ENCODE peak calls at places on chromosomes 2 and 18, in six cellular contexts. O is A549; N is CD8-positive, alpha-beta T cell; Y is cardiac fibroblast; W is GM12865; T is fibroblast of lung. Z is an unnamed sample.

GRCh38 chr2:33373986-33374385 is 102.5 kb upstream of the RASGRP3 start:
- DNase-seq in O (no peak), N (no peak), Y (peak), W (no peak), T (peak), Z (peak)

GRCh38 chr2:3635171-3636008 is 22.6 kb upstream of the ALLC start:
- DNase-seq in O (no peak), N (no peak), Y (no peak), W (no peak), T (no peak), Z (no peak)

GRCh38 chr2:97745474-97746172 is 32.2 kb downstream of the ZAP70 start:
- DNase-seq in O (no peak), N (peak), Y (no peak), W (peak), T (no peak), Z (no peak)

GRCh38 chr2:228181098-228182019 is at the start of gene SPHKAP:
- DNase-seq in O (no peak), N (no peak), Y (no peak), W (no peak), T (peak), Z (no peak)

GRCh38 chr18:13284330-13285027 is 65.9 kb downstream of the LDLRAD4 start:
- DNase-seq in O (no peak), N (no peak), Y (no peak), W (peak), T (no peak), Z (no peak)

GRCh38 chr2:29065479-29065847 is 8.9 kb downstream of the PCARE start:
- DNase-seq in O (no peak), N (no peak), Y (no peak), W (no peak), T (no peak), Z (no peak)

GRCh38 chr18:11387880-11388279 is 221.5 kb upstream of the SLC35G4 start:
- DNase-seq in O (peak), N (no peak), Y (peak), W (peak), T (peak), Z (peak)

GRCh38 chr2:38522754-38523349 is 79.9 kb downstream of the HNRNPLL start:
- DNase-seq in O (no peak), N (no peak), Y (no peak), W (no peak), T (no peak), Z (no peak)

GRCh38 chr2:147610491-147611050 is 234.3 kb upstream of the ACVR2A start:
- DNase-seq in O (no peak), N (no peak), Y (no peak), W (no peak), T (no peak), Z (no peak)

GRCh38 chr18:25189391-25190185 is 162.4 kb downstream of the ZNF521 start:
- DNase-seq in O (no peak), N (no peak), Y (no peak), W (no peak), T (no peak), Z (no peak)

GRCh38 chr18:21991081-21991534 is 178.3 kb upstream of the GATA6 start:
- DNase-seq in O (no peak), N (no peak), Y (no peak), W (no peak), T (no peak), Z (no peak)

GRCh38 chr18:42053188-42053781 is 98.3 kb downstream of the PIK3C3 start:
- DNase-seq in O (no peak), N (peak), Y (peak), W (peak), T (peak), Z (peak)

GRCh38 chr2:51638811-51639210 is 606.9 kb upstream of the NRXN1 start:
- DNase-seq in O (no peak), N (no peak), Y (no peak), W (no peak), T (peak), Z (no peak)

GRCh38 chr2:202049840-202050239 is 16.2 kb downstream of the FZD7 start:
- DNase-seq in O (no peak), N (no peak), Y (no peak), W (no peak), T (no peak), Z (no peak)

GRCh38 chr2:1603059-1603458 is 141.3 kb downstream of the PXDN start:
- DNase-seq in O (no peak), N (no peak), Y (no peak), W (no peak), T (no peak), Z (no peak)

GRCh38 chr2:179460530-179460929 is 195.9 kb upstream of the SESTD1 start:
- DNase-seq in O (no peak), N (no peak), Y (peak), W (no peak), T (peak), Z (peak)

GRCh38 chr18:3947383-3947782 is 497.4 kb downstream of the TGIF1 start:
- DNase-seq in O (no peak), N (no peak), Y (no peak), W (no peak), T (no peak), Z (no peak)

GRCh38 chr2:199869653-199870052 is 18.7 kb upstream of the FTCDNL1 start:
- DNase-seq in O (no peak), N (no peak), Y (no peak), W (no peak), T (no peak), Z (no peak)

GRCh38 chr2:170180031-170180566 is 2.2 kb downstream of the MYO3B start:
- DNase-seq in O (no peak), N (no peak), Y (no peak), W (peak), T (no peak), Z (no peak)

GRCh38 chr2:226466589-226466988 is 333.0 kb downstream of the IRS1 start:
- DNase-seq in O (no peak), N (no peak), Y (no peak), W (no peak), T (no peak), Z (no peak)

GRCh38 chr2:98269274-98269673 is 77.0 kb upstream of the CNGA3 start:
- DNase-seq in O (peak), N (no peak), Y (peak), W (peak), T (peak), Z (peak)

GRCh38 chr2:212797484-212798205 is 259.0 kb upstream of the ERBB4 start:
- DNase-seq in O (no peak), N (no peak), Y (peak), W (no peak), T (peak), Z (no peak)

GRCh38 chr2:158179660-158180059 is 78.0 kb downstream of the UPP2 start:
- DNase-seq in O (no peak), N (no peak), Y (peak), W (peak), T (peak), Z (peak)

GRCh38 chr2:117856415-117857210 is 42.1 kb downstream of the DDX18 start:
- DNase-seq in O (peak), N (no peak), Y (peak), W (no peak), T (peak), Z (peak)

GRCh38 chr2:240999001-240999791 is 778 bp downstream of the SNED1 start:
- DNase-seq in O (no peak), N (no peak), Y (no peak), W (no peak), T (no peak), Z (no peak)

GRCh38 chr2:189581354-189582139 is 961 bp upstream of the SLC40A1 start:
- DNase-seq in O (no peak), N (no peak), Y (no peak), W (no peak), T (no peak), Z (no peak)

GRCh38 chr2:42829556-42830510 is 37.5 kb upstream of the HAAO start:
- DNase-seq in O (peak), N (no peak), Y (no peak), W (no peak), T (no peak), Z (no peak)

GRCh38 chr2:181686566-181687185 is 6.4 kb upstream of the NEUROD1 start:
- DNase-seq in O (no peak), N (no peak), Y (no peak), W (no peak), T (no peak), Z (no peak)

GRCh38 chr2:160227252-160227651 is 27.2 kb upstream of the ITGB6 start:
- DNase-seq in O (no peak), N (no peak), Y (peak), W (no peak), T (peak), Z (peak)

GRCh38 chr2:238060096-238060541 is 682 bp upstream of the SCLY start:
- DNase-seq in O (peak), N (no peak), Y (no peak), W (no peak), T (peak), Z (peak)

GRCh38 chr18:42649636-42650035 is 465.8 kb downstream of the RIT2 start:
- DNase-seq in O (no peak), N (no peak), Y (peak), W (no peak), T (no peak), Z (no peak)

GRCh38 chr18:3554091-3554601 is 104.2 kb downstream of the TGIF1 start:
- DNase-seq in O (no peak), N (no peak), Y (no peak), W (no peak), T (no peak), Z (no peak)

GRCh38 chr2:119137502-119137901 is 21.0 kb downstream of the C1QL2 start:
- DNase-seq in O (no peak), N (no peak), Y (no peak), W (no peak), T (no peak), Z (no peak)

GRCh38 chr2:206256711-206257110 is 17.8 kb upstream of the ZDBF2 start:
- DNase-seq in O (no peak), N (no peak), Y (no peak), W (no peak), T (no peak), Z (no peak)

GRCh38 chr2:227163445-227163997 is 484 bp downstream of the COL4A4 start:
- DNase-seq in O (peak), N (no peak), Y (no peak), W (peak), T (no peak), Z (no peak)

GRCh38 chr2:44578401-44579135 is 216.8 kb downstream of the CAMKMT start:
- DNase-seq in O (no peak), N (no peak), Y (peak), W (peak), T (peak), Z (peak)

GRCh38 chr18:79616651-79617518 is 62.7 kb upstream of the CTDP1 start:
- DNase-seq in O (no peak), N (no peak), Y (peak), W (no peak), T (no peak), Z (peak)

GRCh38 chr2:106165064-106165463 is 29.0 kb downstream of the UXS1 start:
- DNase-seq in O (no peak), N (no peak), Y (no peak), W (no peak), T (no peak), Z (no peak)

DNA sequence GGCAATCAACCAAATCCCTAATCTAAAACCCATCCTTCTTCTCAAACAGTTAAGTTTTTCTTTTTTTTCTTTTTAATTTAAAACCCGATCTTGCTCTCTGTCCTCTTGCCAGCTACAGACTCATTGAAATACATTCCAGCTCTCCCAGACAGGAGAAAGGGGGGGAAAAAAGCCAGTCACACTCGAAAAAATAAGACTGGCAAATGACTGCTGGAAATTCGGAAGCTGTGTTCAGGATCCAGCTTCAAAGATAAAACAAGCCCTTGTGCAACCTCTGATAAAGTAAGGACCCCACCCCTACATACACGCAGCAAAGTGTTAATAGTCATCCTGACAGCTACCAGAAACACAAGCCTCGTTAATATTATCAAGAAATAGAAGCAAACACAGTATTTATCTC is 1.2 kb downstream of the LRRTM4 start:
- DNase-seq in O (no peak), N (no peak), Y (no peak), W (no peak), T (peak), Z (no peak)
- H3K4me3 ChIP-seq in O (no peak), N (no peak), Y (no peak), W (no peak), T (peak), Z (no peak)

DNA sequence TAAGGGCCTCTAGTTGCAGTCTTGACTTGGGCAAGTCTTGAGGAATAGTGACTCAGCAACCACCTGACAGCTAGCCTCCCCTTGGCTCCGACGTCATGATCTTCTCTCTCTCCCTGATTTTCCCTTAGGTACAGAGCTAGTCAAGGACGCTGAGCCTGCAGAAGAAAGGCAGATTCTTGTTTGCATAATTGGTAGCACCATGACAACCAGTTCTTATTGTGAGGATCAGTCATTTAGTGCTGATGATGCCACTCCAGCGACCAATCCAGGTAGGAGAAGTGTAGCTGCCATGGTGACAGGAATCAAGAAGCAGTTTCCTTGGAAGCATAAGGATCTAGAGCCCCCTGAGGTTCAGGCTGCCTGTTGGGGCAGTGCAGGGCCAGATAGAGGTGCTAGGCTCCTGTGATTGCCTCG is 2.8 kb upstream of the RESP18 start:
- DNase-seq in O (no peak), N (no peak), Y (peak), W (no peak), T (no peak), Z (peak)
- TF ChIP-seq CTCF in O (no peak), N (no peak), Y (no peak), W (no peak), T (no peak), Z (no peak)

GRCh38 chr2:174765576-174765975 is 1.3 kb upstream of the CHRNA1 start:
- DNase-seq in O (no peak), N (no peak), Y (no peak), W (no peak), T (no peak), Z (no peak)
- H3K4me3 ChIP-seq in O (no peak), N (no peak), Y (no peak), W (no peak), T (no peak), Z (no peak)

GRCh38 chr18:70258243-70258642 is 30.6 kb upstream of the SOCS6 start:
- DNase-seq in O (no peak), N (no peak), Y (no peak), W (no peak), T (no peak), Z (no peak)

GRCh38 chr18:70260683-70261082 is 28.2 kb upstream of the SOCS6 start:
- DNase-seq in O (no peak), N (no peak), Y (no peak), W (no peak), T (no peak), Z (no peak)

GRCh38 chr18:70261141-70261788 is 27.6 kb upstream of the SOCS6 start:
- DNase-seq in O (no peak), N (no peak), Y (no peak), W (no peak), T (no peak), Z (no peak)

GRCh38 chr18:70263336-70263735 is 25.5 kb upstream of the SOCS6 start:
- DNase-seq in O (no peak), N (no peak), Y (no peak), W (no peak), T (no peak), Z (no peak)
- TF ChIP-seq CTCF in O (no peak), N (no peak), Y (no peak), W (no peak), T (no peak), Z (no peak)

GRCh38 chr2:235389626-235390025 is 104.2 kb upstream of the AGAP1 start:
- DNase-seq in O (no peak), N (no peak), Y (no peak), W (peak), T (no peak), Z (no peak)
- H3K4me3 ChIP-seq in O (no peak), N (no peak), Y (no peak), W (no peak), T (no peak), Z (no peak)